ENCODE peak calls at places on chromosomes 16 and 17, in five cellular contexts. V, I, Z, Y and R are unnamed samples.

GRCh38 chr16:79839851-79840321 is 239.3 kb upstream of the MAF start:
- DNase-seq in Z (no peak), I (peak), V (no peak), Y (no peak), R (no peak)

GRCh38 chr17:73255671-73256181 is 6.0 kb downstream of the CPSF4L start:
- DNase-seq in V (no peak), I (peak), Z (peak), Y (peak), R (peak)

GRCh38 chr17:64702815-64703214 is 40.7 kb upstream of the SMURF2 start:
- DNase-seq in I (no peak), V (no peak), Z (no peak), Y (no peak), R (no peak)

GRCh38 chr17:58666858-58667267 is 25.0 kb downstream of the TEX14 start:
- DNase-seq in Z (no peak), V (peak), I (peak), Y (peak), R (peak)

GRCh38 chr16:69260506-69260905 is 50.6 kb upstream of the VPS4A start:
- DNase-seq in Z (no peak), I (no peak), Y (no peak), V (no peak), R (peak)

GRCh38 chr17:18323007-18323406 is 7.9 kb downstream of the SMCR8 start:
- DNase-seq in Y (no peak), Z (no peak), V (no peak), I (no peak), R (no peak)

GRCh38 chr17:21029032-21029431 is 13.8 kb downstream of the USP22 start:
- DNase-seq in Z (no peak), Y (no peak), I (peak), V (no peak), R (no peak)

GRCh38 chr16:89122322-89122831 is 28.7 kb downstream of the ACSF3 start:
- DNase-seq in I (peak), Y (no peak), Z (no peak), V (no peak), R (peak)

GRCh38 chr17:78383725-78384471 is 5.4 kb downstream of the PGS1 start:
- DNase-seq in I (peak), Y (peak), V (no peak), Z (no peak), R (peak)

GRCh38 chr17:50579399-50579798 is 18.9 kb downstream of the CACNA1G start:
- DNase-seq in Y (no peak), V (no peak), I (no peak), Z (no peak), R (no peak)

GRCh38 chr17:3012926-3013581 is 50.4 kb downstream of the OR1D5 start:
- DNase-seq in I (peak), V (no peak), Y (peak), Z (peak), R (peak)

GRCh38 chr17:73492125-73492801 is 152.0 kb downstream of the SDK2 start:
- DNase-seq in V (no peak), Z (no peak), I (no peak), Y (no peak), R (no peak)

GRCh38 chr16:89123001-89123830 is 29.6 kb downstream of the ACSF3 start:
- DNase-seq in Z (no peak), I (peak), V (no peak), Y (no peak), R (no peak)

GRCh38 chr16:26531290-26531730 is 535.4 kb upstream of the C16orf82 start:
- DNase-seq in Z (no peak), I (no peak), V (no peak), Y (no peak), R (no peak)

GRCh38 chr17:59558953-59559352 is 6.5 kb upstream of the DHX40 start:
- DNase-seq in V (no peak), Z (no peak), I (no peak), Y (no peak), R (no peak)

GRCh38 chr17:38588775-38589174 is 17.0 kb downstream of the SRCIN1 start:
- DNase-seq in Z (no peak), Y (no peak), V (no peak), I (no peak), R (no peak)

GRCh38 chr16:19389246-19389645 is 28.4 kb upstream of the TMC5 start:
- DNase-seq in V (no peak), Y (no peak), Z (peak), I (peak), R (peak)

GRCh38 chr17:3647769-3648540 is 11.4 kb downstream of the CTNS start:
- DNase-seq in Z (peak), I (peak), V (no peak), Y (peak), R (peak)

GRCh38 chr17:27848941-27849340 is 44.2 kb downstream of the LYRM9 start:
- DNase-seq in Y (peak), I (no peak), Z (no peak), V (no peak), R (no peak)

GRCh38 chr17:70767102-70767701 is 597.9 kb downstream of the KCNJ2 start:
- DNase-seq in V (no peak), Z (peak), Y (peak), I (no peak), R (no peak)

GRCh38 chr17:78355045-78355641 is 4.7 kb downstream of the SOCS3 start:
- DNase-seq in Z (no peak), Y (no peak), I (no peak), V (no peak), R (no peak)

GRCh38 chr17:64635647-64636305 is 26.3 kb downstream of the SMURF2 start:
- DNase-seq in Z (no peak), I (no peak), Y (no peak), V (peak), R (no peak)

GRCh38 chr17:60138769-60139437 is 10.9 kb upstream of the CA4 start:
- DNase-seq in Z (no peak), Y (no peak), I (peak), V (no peak), R (no peak)

GRCh38 chr17:34249497-34249877 is 5.6 kb upstream of the CCL2 start:
- DNase-seq in Z (no peak), V (no peak), Y (no peak), I (no peak), R (no peak)

GRCh38 chr17:68771867-68772515 is 170.8 kb upstream of the FAM20A start:
- DNase-seq in V (peak), I (no peak), Y (peak), Z (no peak), R (no peak)

GRCh38 chr17:82297804-82298537 is 19.4 kb downstream of the CD7 start:
- DNase-seq in Z (no peak), V (peak), Y (peak), I (peak), R (peak)

GRCh38 chr17:32709562-32709961 is 167.4 kb downstream of the MYO1D start:
- DNase-seq in Z (no peak), V (no peak), I (no peak), Y (no peak), R (no peak)

GRCh38 chr17:82246365-82247174 is 17.7 kb downstream of the SLC16A3 start:
- DNase-seq in V (no peak), I (no peak), Z (no peak), Y (no peak), R (peak)